ENCODE peak calls at places on chromosomes 4 and X, in eight cellular contexts. One of them, this sample, is unnamed.

GRCh38 chrX:70452143-70452733 is 7.6 kb downstream of the DLG3 start:
- DNase-seq in endodermal cell: peak; percentile 83
- DNase-seq in iPS-NIHi11: peak; percentile 47
- DNase-seq in heart left ventricle: peak; percentile 68
- DNase-seq in RPMI8226: peak; percentile 56
- DNase-seq in activated T-helper 1 cell treated with anti-CD3 and anti-CD28 coated beads, Interleukin-2, amount 50 U/mL, for 16 hours: no peak
- DNase-seq in fibroblast of pulmonary artery: peak; percentile 44
- DNase-seq in naive thymus-derived CD8-positive, alpha-beta T cell: peak; percentile 49
- DNase-seq in this sample: no peak

GRCh38 chr4:145293658-145294057 is 113.3 kb upstream of the OTUD4 start:
- DNase-seq in endodermal cell: no peak
- DNase-seq in iPS-NIHi11: no peak
- DNase-seq in heart left ventricle: no peak
- DNase-seq in RPMI8226: no peak
- DNase-seq in activated T-helper 1 cell treated with anti-CD3 and anti-CD28 coated beads, Interleukin-2, amount 50 U/mL, for 16 hours: no peak
- DNase-seq in fibroblast of pulmonary artery: no peak
- DNase-seq in naive thymus-derived CD8-positive, alpha-beta T cell: no peak
- DNase-seq in this sample: no peak

GRCh38 chrX:140817943-140818342 is 108.4 kb downstream of the LINC00632 start:
- DNase-seq in endodermal cell: no peak
- DNase-seq in iPS-NIHi11: peak; percentile 13
- DNase-seq in heart left ventricle: no peak
- DNase-seq in RPMI8226: peak; percentile 11
- DNase-seq in activated T-helper 1 cell treated with anti-CD3 and anti-CD28 coated beads, Interleukin-2, amount 50 U/mL, for 16 hours: no peak
- DNase-seq in fibroblast of pulmonary artery: peak; percentile 47
- DNase-seq in naive thymus-derived CD8-positive, alpha-beta T cell: no peak
- DNase-seq in this sample: no peak

GRCh38 chr4:140426610-140427103 is 791 bp downstream of the CLGN start:
- DNase-seq in endodermal cell: no peak
- DNase-seq in iPS-NIHi11: peak; percentile 55
- DNase-seq in heart left ventricle: peak; percentile 67
- DNase-seq in RPMI8226: no peak
- DNase-seq in activated T-helper 1 cell treated with anti-CD3 and anti-CD28 coated beads, Interleukin-2, amount 50 U/mL, for 16 hours: no peak
- DNase-seq in fibroblast of pulmonary artery: no peak
- DNase-seq in naive thymus-derived CD8-positive, alpha-beta T cell: no peak
- DNase-seq in this sample: peak; percentile 64

GRCh38 chr4:126766266-126766665 is 866.5 kb upstream of the INTU start:
- DNase-seq in endodermal cell: no peak
- DNase-seq in iPS-NIHi11: no peak
- DNase-seq in heart left ventricle: no peak
- DNase-seq in RPMI8226: no peak
- DNase-seq in activated T-helper 1 cell treated with anti-CD3 and anti-CD28 coated beads, Interleukin-2, amount 50 U/mL, for 16 hours: no peak
- DNase-seq in fibroblast of pulmonary artery: peak; percentile 14
- DNase-seq in naive thymus-derived CD8-positive, alpha-beta T cell: no peak
- DNase-seq in this sample: no peak

GRCh38 chr4:124206779-124207605 is 505.5 kb downstream of the ANKRD50 start:
- DNase-seq in endodermal cell: no peak
- DNase-seq in iPS-NIHi11: no peak
- DNase-seq in heart left ventricle: no peak
- DNase-seq in RPMI8226: no peak
- DNase-seq in activated T-helper 1 cell treated with anti-CD3 and anti-CD28 coated beads, Interleukin-2, amount 50 U/mL, for 16 hours: no peak
- DNase-seq in fibroblast of pulmonary artery: peak; percentile 29
- DNase-seq in naive thymus-derived CD8-positive, alpha-beta T cell: no peak
- DNase-seq in this sample: no peak

GRCh38 chr4:48311896-48312295 is 29.4 kb upstream of the SLAIN2 start:
- DNase-seq in endodermal cell: no peak
- DNase-seq in iPS-NIHi11: no peak
- DNase-seq in heart left ventricle: no peak
- DNase-seq in RPMI8226: no peak
- DNase-seq in activated T-helper 1 cell treated with anti-CD3 and anti-CD28 coated beads, Interleukin-2, amount 50 U/mL, for 16 hours: no peak
- DNase-seq in fibroblast of pulmonary artery: no peak
- DNase-seq in naive thymus-derived CD8-positive, alpha-beta T cell: no peak
- DNase-seq in this sample: no peak

GRCh38 chr4:10175626-10176025 is 59.0 kb upstream of the WDR1 start:
- DNase-seq in endodermal cell: no peak
- DNase-seq in iPS-NIHi11: no peak
- DNase-seq in heart left ventricle: no peak
- DNase-seq in RPMI8226: no peak
- DNase-seq in activated T-helper 1 cell treated with anti-CD3 and anti-CD28 coated beads, Interleukin-2, amount 50 U/mL, for 16 hours: no peak
- DNase-seq in fibroblast of pulmonary artery: no peak
- DNase-seq in naive thymus-derived CD8-positive, alpha-beta T cell: no peak
- DNase-seq in this sample: no peak

GRCh38 chr4:123096038-123096437 is 173.6 kb upstream of the NUDT6 start:
- DNase-seq in endodermal cell: no peak
- DNase-seq in iPS-NIHi11: peak; percentile 28
- DNase-seq in heart left ventricle: no peak
- DNase-seq in RPMI8226: no peak
- DNase-seq in activated T-helper 1 cell treated with anti-CD3 and anti-CD28 coated beads, Interleukin-2, amount 50 U/mL, for 16 hours: no peak
- DNase-seq in fibroblast of pulmonary artery: peak; percentile 45
- DNase-seq in naive thymus-derived CD8-positive, alpha-beta T cell: no peak
- DNase-seq in this sample: no peak

GRCh38 chr4:40520533-40520932 is 109.1 kb downstream of the RBM47 start:
- DNase-seq in endodermal cell: no peak
- DNase-seq in iPS-NIHi11: no peak
- DNase-seq in heart left ventricle: no peak
- DNase-seq in RPMI8226: no peak
- DNase-seq in activated T-helper 1 cell treated with anti-CD3 and anti-CD28 coated beads, Interleukin-2, amount 50 U/mL, for 16 hours: no peak
- DNase-seq in fibroblast of pulmonary artery: no peak
- DNase-seq in naive thymus-derived CD8-positive, alpha-beta T cell: no peak
- DNase-seq in this sample: no peak

GRCh38 chrX:68083510-68083909 is 349.8 kb downstream of the OPHN1 start:
- DNase-seq in endodermal cell: no peak
- DNase-seq in iPS-NIHi11: no peak
- DNase-seq in heart left ventricle: no peak
- DNase-seq in RPMI8226: no peak
- DNase-seq in activated T-helper 1 cell treated with anti-CD3 and anti-CD28 coated beads, Interleukin-2, amount 50 U/mL, for 16 hours: no peak
- DNase-seq in fibroblast of pulmonary artery: peak; percentile 52
- DNase-seq in naive thymus-derived CD8-positive, alpha-beta T cell: no peak
- DNase-seq in this sample: no peak

GRCh38 chr4:86451560-86452322 is 91.9 kb upstream of the MAPK10 start:
- DNase-seq in endodermal cell: peak; percentile 59
- DNase-seq in iPS-NIHi11: peak; percentile 21
- DNase-seq in heart left ventricle: no peak
- DNase-seq in RPMI8226: no peak
- DNase-seq in activated T-helper 1 cell treated with anti-CD3 and anti-CD28 coated beads, Interleukin-2, amount 50 U/mL, for 16 hours: no peak
- DNase-seq in fibroblast of pulmonary artery: peak; percentile 27
- DNase-seq in naive thymus-derived CD8-positive, alpha-beta T cell: no peak
- DNase-seq in this sample: no peak

GRCh38 chrX:139766545-139766983 is 58.6 kb upstream of the MCF2 start:
- DNase-seq in endodermal cell: no peak
- DNase-seq in iPS-NIHi11: no peak
- DNase-seq in heart left ventricle: no peak
- DNase-seq in RPMI8226: no peak
- DNase-seq in activated T-helper 1 cell treated with anti-CD3 and anti-CD28 coated beads, Interleukin-2, amount 50 U/mL, for 16 hours: no peak
- DNase-seq in fibroblast of pulmonary artery: no peak
- DNase-seq in naive thymus-derived CD8-positive, alpha-beta T cell: peak; percentile 25
- DNase-seq in this sample: no peak

GRCh38 chr4:146959692-146960091 is 14.0 kb upstream of the TTC29 start:
- DNase-seq in endodermal cell: no peak
- DNase-seq in iPS-NIHi11: no peak
- DNase-seq in heart left ventricle: no peak
- DNase-seq in RPMI8226: no peak
- DNase-seq in activated T-helper 1 cell treated with anti-CD3 and anti-CD28 coated beads, Interleukin-2, amount 50 U/mL, for 16 hours: no peak
- DNase-seq in fibroblast of pulmonary artery: peak; percentile 20
- DNase-seq in naive thymus-derived CD8-positive, alpha-beta T cell: no peak
- DNase-seq in this sample: no peak

GRCh38 chrX:43939187-43939926 is 33.8 kb downstream of the NDP start:
- DNase-seq in endodermal cell: no peak
- DNase-seq in iPS-NIHi11: no peak
- DNase-seq in heart left ventricle: no peak
- DNase-seq in RPMI8226: no peak
- DNase-seq in activated T-helper 1 cell treated with anti-CD3 and anti-CD28 coated beads, Interleukin-2, amount 50 U/mL, for 16 hours: no peak
- DNase-seq in fibroblast of pulmonary artery: peak; percentile 36
- DNase-seq in naive thymus-derived CD8-positive, alpha-beta T cell: no peak
- DNase-seq in this sample: no peak

GRCh38 chr4:53997901-53998300 is 66.5 kb downstream of the CHIC2 start:
- DNase-seq in endodermal cell: no peak
- DNase-seq in iPS-NIHi11: no peak
- DNase-seq in heart left ventricle: no peak
- DNase-seq in RPMI8226: no peak
- DNase-seq in activated T-helper 1 cell treated with anti-CD3 and anti-CD28 coated beads, Interleukin-2, amount 50 U/mL, for 16 hours: no peak
- DNase-seq in fibroblast of pulmonary artery: no peak
- DNase-seq in naive thymus-derived CD8-positive, alpha-beta T cell: no peak
- DNase-seq in this sample: no peak

GRCh38 chrX:11264925-11265324 is 28.3 kb upstream of the AMELX start:
- DNase-seq in endodermal cell: no peak
- DNase-seq in iPS-NIHi11: no peak
- DNase-seq in heart left ventricle: no peak
- DNase-seq in RPMI8226: no peak
- DNase-seq in activated T-helper 1 cell treated with anti-CD3 and anti-CD28 coated beads, Interleukin-2, amount 50 U/mL, for 16 hours: no peak
- DNase-seq in fibroblast of pulmonary artery: no peak
- DNase-seq in naive thymus-derived CD8-positive, alpha-beta T cell: no peak
- DNase-seq in this sample: no peak

GRCh38 chr4:2961411-2962098 is 1.7 kb downstream of the NOP14 start:
- DNase-seq in endodermal cell: peak; percentile 65
- DNase-seq in iPS-NIHi11: no peak
- DNase-seq in heart left ventricle: no peak
- DNase-seq in RPMI8226: peak; percentile 33
- DNase-seq in activated T-helper 1 cell treated with anti-CD3 and anti-CD28 coated beads, Interleukin-2, amount 50 U/mL, for 16 hours: no peak
- DNase-seq in fibroblast of pulmonary artery: no peak
- DNase-seq in naive thymus-derived CD8-positive, alpha-beta T cell: no peak
- DNase-seq in this sample: no peak

GRCh38 chr4:113449407-113449974 is 312.0 kb downstream of the CAMK2D start:
- DNase-seq in endodermal cell: no peak
- DNase-seq in iPS-NIHi11: no peak
- DNase-seq in heart left ventricle: no peak
- DNase-seq in RPMI8226: no peak
- DNase-seq in activated T-helper 1 cell treated with anti-CD3 and anti-CD28 coated beads, Interleukin-2, amount 50 U/mL, for 16 hours: no peak
- DNase-seq in fibroblast of pulmonary artery: peak; percentile 60
- DNase-seq in naive thymus-derived CD8-positive, alpha-beta T cell: no peak
- DNase-seq in this sample: no peak

GRCh38 chrX:105695451-105695850 is 126.9 kb upstream of the NRK start:
- DNase-seq in endodermal cell: no peak
- DNase-seq in iPS-NIHi11: no peak
- DNase-seq in heart left ventricle: no peak
- DNase-seq in RPMI8226: no peak
- DNase-seq in activated T-helper 1 cell treated with anti-CD3 and anti-CD28 coated beads, Interleukin-2, amount 50 U/mL, for 16 hours: no peak
- DNase-seq in fibroblast of pulmonary artery: peak; percentile 65
- DNase-seq in naive thymus-derived CD8-positive, alpha-beta T cell: no peak
- DNase-seq in this sample: no peak

GRCh38 chr4:15714616-15715015 is 11.8 kb downstream of the BST1 start:
- DNase-seq in endodermal cell: no peak
- DNase-seq in iPS-NIHi11: no peak
- DNase-seq in heart left ventricle: no peak
- DNase-seq in RPMI8226: no peak
- DNase-seq in activated T-helper 1 cell treated with anti-CD3 and anti-CD28 coated beads, Interleukin-2, amount 50 U/mL, for 16 hours: no peak
- DNase-seq in fibroblast of pulmonary artery: peak; percentile 48
- DNase-seq in naive thymus-derived CD8-positive, alpha-beta T cell: no peak
- DNase-seq in this sample: no peak

GRCh38 chr4:147769386-147769785 is 37.5 kb downstream of the ARHGAP10 start:
- DNase-seq in endodermal cell: no peak
- DNase-seq in iPS-NIHi11: no peak
- DNase-seq in heart left ventricle: no peak
- DNase-seq in RPMI8226: no peak
- DNase-seq in activated T-helper 1 cell treated with anti-CD3 and anti-CD28 coated beads, Interleukin-2, amount 50 U/mL, for 16 hours: no peak
- DNase-seq in fibroblast of pulmonary artery: no peak
- DNase-seq in naive thymus-derived CD8-positive, alpha-beta T cell: no peak
- DNase-seq in this sample: no peak

GRCh38 chrX:153214934-153215333 is 35.9 kb downstream of the MAGEA1 start:
- DNase-seq in endodermal cell: no peak
- DNase-seq in iPS-NIHi11: no peak
- DNase-seq in heart left ventricle: no peak
- DNase-seq in RPMI8226: peak; percentile 8
- DNase-seq in activated T-helper 1 cell treated with anti-CD3 and anti-CD28 coated beads, Interleukin-2, amount 50 U/mL, for 16 hours: no peak
- DNase-seq in fibroblast of pulmonary artery: no peak
- DNase-seq in naive thymus-derived CD8-positive, alpha-beta T cell: no peak
- DNase-seq in this sample: no peak

GRCh38 chr4:146398404-146398803 is 123.3 kb downstream of the SLC10A7 start:
- DNase-seq in endodermal cell: no peak
- DNase-seq in iPS-NIHi11: no peak
- DNase-seq in heart left ventricle: no peak
- DNase-seq in RPMI8226: no peak
- DNase-seq in activated T-helper 1 cell treated with anti-CD3 and anti-CD28 coated beads, Interleukin-2, amount 50 U/mL, for 16 hours: no peak
- DNase-seq in fibroblast of pulmonary artery: no peak
- DNase-seq in naive thymus-derived CD8-positive, alpha-beta T cell: no peak
- DNase-seq in this sample: no peak

GRCh38 chr4:121155893-121156292 is 8.2 kb downstream of the TNIP3 start:
- DNase-seq in endodermal cell: no peak
- DNase-seq in iPS-NIHi11: no peak
- DNase-seq in heart left ventricle: no peak
- DNase-seq in RPMI8226: no peak
- DNase-seq in activated T-helper 1 cell treated with anti-CD3 and anti-CD28 coated beads, Interleukin-2, amount 50 U/mL, for 16 hours: no peak
- DNase-seq in fibroblast of pulmonary artery: peak; percentile 96
- DNase-seq in naive thymus-derived CD8-positive, alpha-beta T cell: no peak
- DNase-seq in this sample: no peak

GRCh38 chrX:10167573-10167972 is 10.8 kb downstream of the CLCN4 start:
- DNase-seq in endodermal cell: no peak
- DNase-seq in iPS-NIHi11: no peak
- DNase-seq in heart left ventricle: no peak
- DNase-seq in RPMI8226: no peak
- DNase-seq in activated T-helper 1 cell treated with anti-CD3 and anti-CD28 coated beads, Interleukin-2, amount 50 U/mL, for 16 hours: no peak
- DNase-seq in fibroblast of pulmonary artery: no peak
- DNase-seq in naive thymus-derived CD8-positive, alpha-beta T cell: no peak
- DNase-seq in this sample: no peak

GRCh38 chr4:176838611-176839411 is 46.1 kb upstream of the VEGFC start:
- DNase-seq in endodermal cell: no peak
- DNase-seq in iPS-NIHi11: no peak
- DNase-seq in heart left ventricle: no peak
- DNase-seq in RPMI8226: no peak
- DNase-seq in activated T-helper 1 cell treated with anti-CD3 and anti-CD28 coated beads, Interleukin-2, amount 50 U/mL, for 16 hours: no peak
- DNase-seq in fibroblast of pulmonary artery: peak; percentile 59
- DNase-seq in naive thymus-derived CD8-positive, alpha-beta T cell: no peak
- DNase-seq in this sample: no peak

GRCh38 chrX:149652232-149652981 is 20.8 kb upstream of the TMEM185A start:
- DNase-seq in endodermal cell: no peak
- DNase-seq in iPS-NIHi11: no peak
- DNase-seq in heart left ventricle: no peak
- DNase-seq in RPMI8226: no peak
- DNase-seq in activated T-helper 1 cell treated with anti-CD3 and anti-CD28 coated beads, Interleukin-2, amount 50 U/mL, for 16 hours: no peak
- DNase-seq in fibroblast of pulmonary artery: no peak
- DNase-seq in naive thymus-derived CD8-positive, alpha-beta T cell: no peak
- DNase-seq in this sample: no peak

GRCh38 chr4:93368968-93369367 is 459.6 kb upstream of the ATOH1 start:
- DNase-seq in endodermal cell: no peak
- DNase-seq in iPS-NIHi11: no peak
- DNase-seq in heart left ventricle: no peak
- DNase-seq in RPMI8226: no peak
- DNase-seq in activated T-helper 1 cell treated with anti-CD3 and anti-CD28 coated beads, Interleukin-2, amount 50 U/mL, for 16 hours: no peak
- DNase-seq in fibroblast of pulmonary artery: no peak
- DNase-seq in naive thymus-derived CD8-positive, alpha-beta T cell: no peak
- DNase-seq in this sample: no peak

GRCh38 chrX:78769933-78770332 is 22.4 kb downstream of the LPAR4 start:
- DNase-seq in endodermal cell: no peak
- DNase-seq in iPS-NIHi11: peak; percentile 8
- DNase-seq in heart left ventricle: no peak
- DNase-seq in RPMI8226: no peak
- DNase-seq in activated T-helper 1 cell treated with anti-CD3 and anti-CD28 coated beads, Interleukin-2, amount 50 U/mL, for 16 hours: no peak
- DNase-seq in fibroblast of pulmonary artery: no peak
- DNase-seq in naive thymus-derived CD8-positive, alpha-beta T cell: no peak
- DNase-seq in this sample: no peak

GRCh38 chrX:106286053-106286650 is 118.0 kb downstream of the PWWP3B start:
- DNase-seq in endodermal cell: no peak
- DNase-seq in iPS-NIHi11: no peak
- DNase-seq in heart left ventricle: no peak
- DNase-seq in RPMI8226: no peak
- DNase-seq in activated T-helper 1 cell treated with anti-CD3 and anti-CD28 coated beads, Interleukin-2, amount 50 U/mL, for 16 hours: no peak
- DNase-seq in fibroblast of pulmonary artery: peak; percentile 82
- DNase-seq in naive thymus-derived CD8-positive, alpha-beta T cell: no peak
- DNase-seq in this sample: no peak

GRCh38 chr4:77820836-77821561 is 1.8 kb upstream of the CNOT6L start:
- DNase-seq in endodermal cell: no peak
- DNase-seq in iPS-NIHi11: no peak
- DNase-seq in heart left ventricle: no peak
- DNase-seq in RPMI8226: peak; percentile 14
- DNase-seq in activated T-helper 1 cell treated with anti-CD3 and anti-CD28 coated beads, Interleukin-2, amount 50 U/mL, for 16 hours: no peak
- DNase-seq in fibroblast of pulmonary artery: peak; percentile 18
- DNase-seq in naive thymus-derived CD8-positive, alpha-beta T cell: no peak
- DNase-seq in this sample: no peak

GRCh38 chrX:150934453-150934852 is 36.0 kb upstream of the CD99L2 start:
- DNase-seq in endodermal cell: peak; percentile 92
- DNase-seq in iPS-NIHi11: no peak
- DNase-seq in heart left ventricle: no peak
- DNase-seq in RPMI8226: peak; percentile 3
- DNase-seq in activated T-helper 1 cell treated with anti-CD3 and anti-CD28 coated beads, Interleukin-2, amount 50 U/mL, for 16 hours: no peak
- DNase-seq in fibroblast of pulmonary artery: peak; percentile 31
- DNase-seq in naive thymus-derived CD8-positive, alpha-beta T cell: no peak
- DNase-seq in this sample: no peak

GRCh38 chrX:69062493-69062892 is 102.8 kb downstream of the PJA1 start:
- DNase-seq in endodermal cell: no peak
- DNase-seq in iPS-NIHi11: no peak
- DNase-seq in heart left ventricle: no peak
- DNase-seq in RPMI8226: no peak
- DNase-seq in activated T-helper 1 cell treated with anti-CD3 and anti-CD28 coated beads, Interleukin-2, amount 50 U/mL, for 16 hours: no peak
- DNase-seq in fibroblast of pulmonary artery: no peak
- DNase-seq in naive thymus-derived CD8-positive, alpha-beta T cell: no peak
- DNase-seq in this sample: no peak